ENCODE peak calls at places on chromosomes 5 and 9, in four cellular contexts. T, K, X and Q are unnamed samples.

GRCh38 chr9:13665418-13666066 is 386.1 kb upstream of the MPDZ start:
- DNase-seq in X (no peak), T (no peak), K (no peak), Q (no peak)

GRCh38 chr5:178762391-178762790 is 31.9 kb upstream of the ZNF354A start:
- DNase-seq in T (no peak), K (no peak), X (no peak), Q (no peak)

GRCh38 chr5:96821260-96821916 is 13.6 kb upstream of the ERAP1 start:
- DNase-seq in X (no peak), K (no peak), T (no peak), Q (no peak)

GRCh38 chr5:103860327-103860726 is 297.7 kb upstream of the NUDT12 start:
- DNase-seq in X (no peak), T (no peak), K (no peak), Q (no peak)

GRCh38 chr9:26975728-26976707 is 19.8 kb downstream of the IFT74 start:
- DNase-seq in K (no peak), X (no peak), T (no peak), Q (no peak)

GRCh38 chr5:111555760-111556159 is 43.4 kb upstream of the STARD4 start:
- DNase-seq in K (no peak), T (no peak), X (no peak), Q (no peak)

GRCh38 chr9:135478858-135479468 is 619 bp upstream of the PPP1R26 start:
- DNase-seq in T (no peak), K (peak), X (no peak), Q (no peak)

GRCh38 chr9:123866497-123866896 is 63.4 kb downstream of the DENND1A start:
- DNase-seq in X (no peak), K (no peak), T (no peak), Q (no peak)

GRCh38 chr9:94806307-94806893 is 79.9 kb downstream of the AOPEP start:
- DNase-seq in X (no peak), T (no peak), K (no peak), Q (no peak)

GRCh38 chr5:159990506-159990905 is 18.4 kb upstream of the TTC1 start:
- DNase-seq in K (no peak), T (no peak), X (no peak), Q (no peak)

GRCh38 chr9:136043386-136044054 is 51.6 kb downstream of the NACC2 start:
- DNase-seq in X (no peak), K (no peak), T (no peak), Q (no peak)

GRCh38 chr9:116461632-116462031 is 225.5 kb upstream of the TRIM32 start:
- DNase-seq in X (no peak), T (no peak), K (no peak), Q (no peak)

GRCh38 chr5:102666164-102666951 is 88.7 kb upstream of the PAM start:
- DNase-seq in K (peak), X (no peak), T (no peak), Q (peak)

GRCh38 chr5:123087173-123088030 is 1.6 kb upstream of the PRDM6 start:
- DNase-seq in T (no peak), X (no peak), K (no peak), Q (no peak)

GRCh38 chr9:133734600-133735414 is 3.3 kb downstream of the SARDH start:
- DNase-seq in T (no peak), K (no peak), X (no peak), Q (no peak)

GRCh38 chr5:126015244-126016054 is 407.8 kb upstream of the GRAMD2B start:
- DNase-seq in T (no peak), X (no peak), K (no peak), Q (peak)

GRCh38 chr9:107323836-107324235 is 40.8 kb downstream of the RAD23B start:
- DNase-seq in T (no peak), K (no peak), X (no peak), Q (no peak)

GRCh38 chr5:147092044-147092443 is 142.8 kb upstream of the STK32A start:
- DNase-seq in T (no peak), X (no peak), K (no peak), Q (no peak)

GRCh38 chr9:92650296-92650695 is 19.6 kb downstream of the IPPK start:
- DNase-seq in K (no peak), X (no peak), T (no peak), Q (no peak)

GRCh38 chr9:107685901-107686300 is 196.3 kb upstream of the KLF4 start:
- DNase-seq in X (no peak), T (no peak), K (no peak), Q (no peak)

GRCh38 chr5:127011151-127011550 is 19.2 kb downstream of the MARCHF3 start:
- DNase-seq in T (no peak), K (no peak), X (no peak), Q (peak)

GRCh38 chr5:64947031-64947430 is 178.3 kb downstream of the CWC27 start:
- DNase-seq in K (peak), X (no peak), T (no peak), Q (peak)

GRCh38 chr5:133397432-133397831 is 214.9 kb downstream of the FSTL4 start:
- DNase-seq in K (no peak), X (no peak), T (no peak), Q (no peak)

GRCh38 chr9:130387398-130387797 is 57.4 kb upstream of the ASS1 start:
- DNase-seq in K (no peak), T (no peak), X (no peak), Q (no peak)

GRCh38 chr5:116622375-116623075 is 47.9 kb upstream of the SEMA6A start:
- DNase-seq in T (no peak), X (no peak), K (no peak), Q (no peak)